ENCODE peak calls at places on chromosomes 11 and 22, in nine cellular contexts. P is MM.1S, O is GM23338, A is PC-9, W is mesenchymal stem cell, M is DND-41, L is IMR-90, F is GM12878, D is fibroblast of lung. Q is an unnamed sample.

GRCh38 chr11:79439893-79440450 is 858 bp downstream of the TENM4 start:
- DNase-seq in P (no peak), M (no peak), O (peak), D (no peak), A (no peak), F (no peak), W (no peak), L (no peak), Q (peak)

GRCh38 chr22:42473484-42474193 is 41.4 kb upstream of the NFAM1 start:
- DNase-seq in O (peak), M (peak), F (no peak), P (peak), D (peak), L (peak), A (peak), W (peak), Q (no peak)

GRCh38 chr11:87353904-87354303 is 316.2 kb downstream of the TMEM135 start:
- DNase-seq in F (no peak), L (no peak), W (no peak), A (no peak), O (no peak), P (no peak), D (no peak), M (no peak), Q (no peak)

GRCh38 chr11:71562120-71562519 is 3.2 kb upstream of the KRTAP5-10 start:
- DNase-seq in D (no peak), A (no peak), W (no peak), P (no peak), L (no peak), F (no peak), O (no peak), M (no peak), Q (peak)

GRCh38 chr11:88324562-88325345 is 12.8 kb downstream of the CTSC start:
- DNase-seq in A (no peak), O (no peak), L (no peak), W (no peak), M (no peak), P (no peak), D (no peak), F (no peak), Q (no peak)

GRCh38 chr11:1389932-1390587 is at the start of gene BRSK2:
- DNase-seq in P (no peak), O (peak), A (no peak), L (no peak), W (no peak), D (no peak), M (no peak), F (no peak), Q (peak)

GRCh38 chr11:116224154-116224888 is 548.5 kb downstream of the BUD13 start:
- DNase-seq in W (peak), O (peak), P (peak), F (no peak), L (peak), D (peak), M (peak), A (peak), Q (peak)

GRCh38 chr11:115505165-115505564 is 950 bp upstream of the CADM1 start:
- DNase-seq in L (no peak), O (peak), M (no peak), P (peak), F (no peak), W (no peak), A (no peak), D (no peak), Q (no peak)

GRCh38 chr11:64760759-64761417 is 1.1 kb upstream of the PYGM start:
- DNase-seq in L (no peak), M (no peak), D (no peak), F (no peak), W (no peak), O (no peak), A (no peak), P (no peak), Q (peak)

GRCh38 chr11:74739546-74740270 is 8.5 kb upstream of the CHRDL2 start:
- DNase-seq in P (peak), F (no peak), O (peak), M (peak), D (peak), W (peak), A (peak), L (peak), Q (peak)

GRCh38 chr11:14042686-14043440 is 80.3 kb downstream of the SPON1 start:
- DNase-seq in W (no peak), D (no peak), O (no peak), M (no peak), P (no peak), F (no peak), A (no peak), L (no peak), Q (no peak)

GRCh38 chr22:27628341-27628740 is 173.2 kb downstream of the MN1 start:
- DNase-seq in F (no peak), P (no peak), M (no peak), L (no peak), D (no peak), A (no peak), W (no peak), O (no peak), Q (no peak)

GRCh38 chr11:13333456-13333957 is 55.9 kb downstream of the BMAL1 start:
- DNase-seq in O (no peak), P (no peak), F (no peak), L (no peak), W (no peak), D (peak), M (no peak), A (no peak), Q (no peak)

GRCh38 chr22:46998346-46998745 is 235.9 kb downstream of the TBC1D22A start:
- DNase-seq in F (no peak), P (no peak), W (no peak), L (no peak), O (no peak), D (no peak), M (no peak), A (no peak), Q (peak)

GRCh38 chr11:75667831-75668507 is 869 bp downstream of the MAP6 start:
- DNase-seq in W (no peak), F (no peak), A (no peak), L (peak), O (peak), P (no peak), D (peak), M (no peak), Q (peak)

GRCh38 chr11:31340903-31341572 is 28.5 kb downstream of the DCDC1 start:
- DNase-seq in P (no peak), A (peak), F (no peak), M (peak), L (peak), O (peak), D (peak), W (peak), Q (peak)

GRCh38 chr11:12377824-12378593 is 638 bp downstream of the PARVA start:
- DNase-seq in O (peak), M (no peak), F (no peak), D (peak), P (no peak), W (peak), L (peak), A (peak), Q (peak)

GRCh38 chr11:14519692-14520085 is 497 bp downstream of the PSMA1 start:
- DNase-seq in P (no peak), A (no peak), D (peak), W (no peak), L (peak), O (no peak), F (peak), M (no peak), Q (no peak)

GRCh38 chr22:23072911-23073491 is 2.7 kb downstream of the GNAZ start:
- DNase-seq in P (no peak), W (no peak), D (peak), O (peak), F (no peak), A (no peak), L (no peak), M (no peak), Q (peak)

GRCh38 chr11:75204012-75204674 is 36.4 kb upstream of the TPBGL start:
- DNase-seq in M (no peak), F (no peak), P (no peak), L (no peak), W (no peak), O (no peak), D (no peak), A (no peak), Q (peak)

GRCh38 chr11:34793666-34794065 is 122.5 kb downstream of the APIP start:
- DNase-seq in M (no peak), W (no peak), A (no peak), D (no peak), L (no peak), F (no peak), O (no peak), P (no peak), Q (no peak)

GRCh38 chr22:44928711-44929347 is 81.0 kb downstream of the PHF21B start:
- DNase-seq in F (no peak), M (no peak), A (no peak), L (no peak), P (no peak), O (no peak), D (no peak), W (no peak), Q (peak)

GRCh38 chr11:60756307-60757032 is at the start of gene MS4A15:
- DNase-seq in W (no peak), D (peak), F (no peak), L (no peak), O (peak), M (peak), A (no peak), P (peak), Q (no peak)

GRCh38 chr11:2912038-2912410 is 17.2 kb downstream of the PHLDA2 start:
- DNase-seq in A (peak), D (no peak), O (no peak), F (no peak), W (no peak), L (no peak), M (no peak), P (no peak), Q (no peak)

GRCh38 chr11:46210133-46210636 is 67.3 kb upstream of the CREB3L1 start:
- DNase-seq in L (peak), F (peak), O (no peak), W (peak), D (peak), P (peak), M (no peak), A (peak), Q (peak)

GRCh38 chr11:92226331-92227232 is 2.0 kb downstream of the FAT3 start:
- DNase-seq in O (peak), M (no peak), P (no peak), D (peak), L (no peak), F (no peak), W (no peak), A (peak), Q (peak)

GRCh38 chr11:8906629-8907028 is 4.4 kb upstream of the AKIP1 start:
- DNase-seq in W (peak), P (no peak), O (no peak), A (no peak), D (peak), M (no peak), F (no peak), L (peak), Q (peak)

GRCh38 chr22:16559056-16559955 is 33.3 kb downstream of the CCT8L2 start:
- DNase-seq in W (no peak), A (no peak), M (no peak), P (no peak), D (no peak), O (no peak), F (no peak), L (no peak), Q (no peak)

GRCh38 chr11:1877211-1878133 is 14.2 kb downstream of the PRR33 start:
- DNase-seq in L (no peak), P (no peak), F (no peak), D (peak), A (peak), W (peak), O (no peak), M (no peak), Q (peak)

GRCh38 chr11:131666006-131666405 is 295.6 kb downstream of the NTM start:
- DNase-seq in L (no peak), O (no peak), M (no peak), D (no peak), P (no peak), A (no peak), F (no peak), W (no peak), Q (peak)

DNA sequence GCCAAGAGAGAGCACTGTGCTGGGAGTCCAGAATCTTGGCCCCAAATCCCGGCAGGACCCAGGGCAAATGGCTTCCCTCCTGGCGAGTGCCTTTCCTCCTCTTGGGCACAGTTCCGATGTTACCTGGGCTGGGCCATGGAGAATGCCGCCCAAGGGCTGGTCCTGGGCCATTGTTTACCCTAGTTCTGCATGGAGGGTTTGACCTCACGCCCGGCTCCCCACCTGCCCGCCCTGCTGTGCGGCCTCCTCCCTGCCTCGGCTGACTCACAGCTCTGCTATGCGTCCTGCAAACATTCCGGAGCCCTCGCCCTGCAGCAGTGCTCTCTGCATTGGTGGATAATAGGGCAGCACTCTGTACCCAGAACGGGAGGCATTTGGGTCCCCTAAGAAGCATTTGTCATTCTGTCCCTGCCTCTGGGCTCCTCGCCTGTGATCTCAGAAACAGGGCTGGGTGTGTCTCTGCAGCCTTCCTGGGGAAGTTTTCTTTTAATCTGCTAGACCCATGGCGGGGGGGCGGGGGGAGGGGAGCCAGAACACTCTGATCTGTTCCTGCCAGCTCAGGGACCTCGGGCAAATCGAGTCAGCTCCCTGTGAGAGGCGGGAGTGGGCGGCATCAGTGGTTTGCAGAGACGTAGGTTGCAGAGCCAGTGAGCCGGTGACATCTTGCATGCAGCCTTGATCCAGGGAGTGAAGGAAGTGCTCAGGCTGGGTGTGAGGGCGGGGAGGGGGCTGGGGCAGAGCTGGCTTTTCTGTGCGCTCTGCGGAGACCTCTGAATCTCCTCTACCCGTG is 32.9 kb upstream of the SMIM38 start:
- DNase-seq in P (no peak), A (peak), L (peak), O (peak), W (peak), M (peak), D (peak), F (no peak), Q (peak)
- H2AFZ ChIP-seq in P (no peak), A (peak), L (peak), O (no peak), W (no peak), M (no peak), D (no peak), F (peak), Q (peak)

GRCh38 chr11:4093519-4094347 is 866 bp upstream of the RRM1 start:
- DNase-seq in W (no peak), M (no peak), P (peak), F (no peak), L (no peak), A (no peak), D (no peak), O (no peak), Q (no peak)

GRCh38 chr11:4092031-4092430 is 2.6 kb upstream of the RRM1 start:
- DNase-seq in F (no peak), P (peak), L (no peak), M (no peak), A (no peak), W (no peak), D (no peak), O (no peak), Q (peak)

GRCh38 chr11:4086584-4087353 is 7.8 kb upstream of the RRM1 start:
- DNase-seq in L (no peak), O (no peak), F (no peak), D (no peak), A (no peak), M (no peak), W (no peak), P (no peak), Q (no peak)

GRCh38 chr11:4087551-4087950 is 7.0 kb upstream of the RRM1 start:
- DNase-seq in A (no peak), P (no peak), F (no peak), D (peak), W (peak), O (peak), L (peak), M (no peak), Q (peak)

GRCh38 chr11:4090258-4090657 is 4.3 kb upstream of the RRM1 start:
- DNase-seq in F (no peak), P (no peak), A (no peak), D (no peak), W (no peak), O (no peak), M (no peak), L (no peak), Q (no peak)
- H3K4me3 ChIP-seq in F (no peak), P (no peak), A (no peak), D (no peak), W (no peak), O (no peak), M (no peak), L (no peak), Q (no peak)

GRCh38 chr11:107916671-107917241 is 11.5 kb upstream of the RAB39A start:
- DNase-seq in O (peak), L (no peak), M (peak), F (no peak), D (peak), A (peak), W (no peak), P (no peak), Q (no peak)
- H2AFZ ChIP-seq in O (no peak), L (no peak), M (no peak), F (no peak), D (no peak), A (no peak), W (no peak), P (no peak), Q (no peak)

GRCh38 chr22:32355760-32356159 is 1.9 kb upstream of the RFPL3 start:
- DNase-seq in A (no peak), W (no peak), M (no peak), F (no peak), D (no peak), O (peak), L (no peak), P (no peak), Q (no peak)

GRCh38 chr22:32353292-32353691 is 4.4 kb upstream of the RFPL3 start:
- DNase-seq in W (no peak), A (no peak), L (no peak), M (no peak), P (no peak), F (no peak), O (peak), D (no peak), Q (no peak)

GRCh38 chr22:32352681-32353080 is 5.0 kb upstream of the RFPL3 start:
- DNase-seq in L (no peak), A (no peak), M (no peak), F (no peak), W (no peak), P (no peak), O (peak), D (no peak), Q (no peak)

GRCh38 chr22:32353840-32354239 is 3.8 kb upstream of the RFPL3 start:
- DNase-seq in A (no peak), W (no peak), L (no peak), F (no peak), P (no peak), O (no peak), M (no peak), D (no peak), Q (no peak)

GRCh38 chr22:32354360-32355351 is 3.0 kb upstream of the RFPL3 start:
- DNase-seq in L (peak), A (no peak), W (peak), D (peak), O (peak), M (no peak), P (no peak), F (no peak), Q (peak)
- H3K4me3 ChIP-seq in L (no peak), A (no peak), W (no peak), D (no peak), O (no peak), M (no peak), P (no peak), F (no peak), Q (no peak)

GRCh38 chr11:7500251-7500650 is 13.5 kb upstream of the PPFIBP2 start:
- DNase-seq in P (no peak), L (no peak), A (no peak), O (no peak), F (no peak), W (no peak), M (no peak), D (no peak), Q (no peak)

GRCh38 chr11:7498193-7498592 is 12.9 kb downstream of the OLFML1 start:
- DNase-seq in A (no peak), W (no peak), P (no peak), L (no peak), D (no peak), O (no peak), F (no peak), M (no peak), Q (no peak)

GRCh38 chr11:7499046-7499445 is 13.7 kb downstream of the OLFML1 start:
- DNase-seq in A (no peak), W (no peak), P (no peak), D (no peak), F (no peak), O (no peak), M (no peak), L (no peak), Q (no peak)

GRCh38 chr11:7501251-7501650 is 12.5 kb upstream of the PPFIBP2 start:
- DNase-seq in W (no peak), O (no peak), D (no peak), F (no peak), P (no peak), M (no peak), L (no peak), A (no peak), Q (no peak)

DNA sequence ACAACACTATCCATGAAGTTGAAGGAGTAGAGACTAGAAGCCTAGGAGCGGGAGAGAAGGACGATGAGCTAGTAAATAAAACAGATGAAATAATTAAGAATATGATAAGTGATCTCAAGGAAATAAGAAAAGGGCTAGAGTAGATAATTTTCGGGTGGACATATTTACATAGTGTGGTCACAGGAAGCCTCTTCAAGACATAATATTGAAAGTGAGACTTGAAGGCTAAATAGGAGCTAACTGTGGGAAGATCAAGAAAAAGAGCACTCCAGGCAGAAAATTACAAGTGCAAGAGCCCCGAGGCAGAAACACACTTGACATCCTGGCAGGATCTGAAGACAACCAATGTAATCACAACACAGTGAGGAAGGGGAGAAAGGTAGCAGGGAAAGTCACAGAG is 11.9 kb upstream of the PPFIBP2 start:
- DNase-seq in W (no peak), L (no peak), F (no peak), D (no peak), P (no peak), A (no peak), O (no peak), M (no peak), Q (no peak)
- H2AFZ ChIP-seq in W (no peak), L (no peak), F (no peak), D (no peak), P (no peak), A (no peak), O (no peak), M (no peak), Q (no peak)

GRCh38 chr22:37021041-37021440 is 1.5 kb downstream of the MPST start:
- DNase-seq in D (no peak), P (no peak), M (no peak), O (no peak), L (no peak), A (no peak), F (no peak), W (no peak), Q (peak)
- H3K4me3 ChIP-seq in D (no peak), P (no peak), M (no peak), O (peak), L (no peak), A (no peak), F (no peak), W (no peak), Q (no peak)

DNA sequence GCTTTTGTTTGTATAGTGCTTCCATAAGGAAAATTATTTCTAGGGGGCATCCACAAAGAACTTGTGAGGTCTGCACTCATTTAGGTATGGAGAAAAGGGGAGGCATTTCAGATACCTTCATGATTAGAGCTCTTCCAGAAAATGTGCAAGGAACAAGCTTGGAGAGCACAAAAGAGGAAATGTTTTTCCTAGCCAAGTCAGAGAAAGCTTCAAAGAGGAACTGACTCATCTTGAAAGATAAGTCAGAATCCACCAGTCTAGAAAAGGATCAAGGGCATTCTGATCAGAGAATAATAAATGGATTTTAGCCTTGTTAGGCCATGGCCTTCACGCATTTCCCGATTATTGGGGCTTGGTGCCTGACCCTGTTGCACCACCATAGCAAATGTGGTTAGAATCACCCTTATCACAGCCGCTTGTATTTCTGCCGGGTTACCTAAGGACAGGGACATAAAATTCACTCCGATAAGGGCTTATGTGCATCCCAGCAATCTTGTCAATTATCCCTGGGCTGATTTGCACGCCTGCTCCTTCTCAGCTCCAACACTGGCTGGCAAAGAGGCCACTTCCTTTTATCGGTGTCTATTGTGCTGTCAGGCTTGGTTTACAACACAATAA is 613.6 kb downstream of the SOX6 start:
- DNase-seq in A (no peak), M (no peak), F (no peak), O (no peak), D (peak), W (peak), L (peak), P (no peak), Q (peak)
- H2AFZ ChIP-seq in A (no peak), M (no peak), F (no peak), O (peak), D (no peak), W (no peak), L (no peak), P (no peak), Q (no peak)